ENCODE peak calls at places on chromosomes 12 and 14, in eight cellular contexts. M is CD8-positive, alpha-beta T cell; D is neural progenitor cell; P is body of pancreas; W is CD4-positive, CD25-positive, alpha-beta regulatory T cell; E is brain microvascular endothelial cell; T is aorta; Y is hepatocyte. C is an unnamed sample.

GRCh38 chr14:69117020-69117767 is 35.7 kb downstream of the DCAF5 start:
- DNase-seq in W (peak; percentile 16), E (no peak), T (no peak), P (no peak), D (no peak), M (no peak), Y (no peak), C (no peak)

GRCh38 chr14:100314724-100315123 is 8.4 kb upstream of the SLC25A47 start:
- DNase-seq in W (no peak), E (no peak), D (no peak), M (no peak), T (no peak), P (no peak), Y (no peak), C (no peak)

GRCh38 chr14:104268725-104269436 is 130.5 kb downstream of the KIF26A start:
- DNase-seq in D (no peak), Y (no peak), P (peak; percentile 2), W (no peak), M (peak; percentile 2), E (no peak), T (peak; percentile 64), C (peak; percentile 40)

GRCh38 chr12:65685514-65685913 is 138.8 kb upstream of the HMGA2 start:
- DNase-seq in M (no peak), Y (peak; percentile 14), D (no peak), T (no peak), P (no peak), W (no peak), E (peak; percentile 36), C (no peak)

GRCh38 chr14:69231486-69231885 is 28.5 kb upstream of the GALNT16 start:
- DNase-seq in W (no peak), P (no peak), M (no peak), Y (no peak), T (no peak), E (no peak), D (no peak), C (no peak)

GRCh38 chr12:104909761-104910160 is 48.3 kb downstream of the SLC41A2 start:
- DNase-seq in P (no peak), D (no peak), M (no peak), Y (no peak), E (peak; percentile 43), T (no peak), W (no peak), C (no peak)

GRCh38 chr14:99683619-99684355 is at the start of gene CYP46A1:
- DNase-seq in E (peak; percentile 99), D (peak; percentile 100), T (peak; percentile 100), Y (peak; percentile 100), M (peak; percentile 100), P (peak; percentile 100), W (peak; percentile 99), C (peak; percentile 100)

GRCh38 chr12:92506460-92506859 is 196.3 kb upstream of the PLEKHG7 start:
- DNase-seq in E (no peak), T (no peak), M (no peak), W (no peak), Y (no peak), P (peak; percentile 24), D (no peak), C (no peak)

GRCh38 chr14:75147423-75148071 is 20.7 kb upstream of the NEK9 start:
- DNase-seq in M (no peak), E (peak; percentile 90), W (no peak), T (no peak), P (peak; percentile 81), D (peak; percentile 72), Y (peak; percentile 83), C (peak; percentile 91)

GRCh38 chr12:131052063-131052781 is 98.5 kb downstream of the ADGRD1 start:
- DNase-seq in Y (no peak), D (no peak), T (peak; percentile 63), P (no peak), W (no peak), E (no peak), M (no peak), C (no peak)

GRCh38 chr12:121580959-121581680 is at the start of gene KDM2B:
- DNase-seq in M (peak; percentile 20), T (no peak), W (peak; percentile 35), E (peak; percentile 40), D (peak; percentile 62), Y (peak; percentile 50), P (peak; percentile 43), C (peak; percentile 89)

GRCh38 chr12:121578230-121579189 is 2.3 kb downstream of the KDM2B start:
- DNase-seq in D (peak; percentile 68), P (peak; percentile 25), E (no peak), M (peak; percentile 50), W (peak; percentile 32), Y (no peak), T (peak; percentile 79), C (peak; percentile 89)

GRCh38 chr12:121579981-121580868 is 598 bp downstream of the KDM2B start:
- DNase-seq in D (peak; percentile 92), P (peak; percentile 85), M (peak; percentile 83), Y (peak; percentile 82), T (peak; percentile 90), W (peak; percentile 75), E (peak; percentile 41), C (peak; percentile 96)

GRCh38 chr12:121577443-121578180 is 3.2 kb downstream of the KDM2B start:
- DNase-seq in E (no peak), W (no peak), D (peak; percentile 69), Y (no peak), M (no peak), T (no peak), P (no peak), C (peak; percentile 92)

GRCh38 chr12:121579190-121579791 is 1.5 kb downstream of the KDM2B start:
- DNase-seq in D (peak; percentile 65), P (peak; percentile 55), W (peak; percentile 39), Y (peak; percentile 56), E (no peak), T (peak; percentile 79), M (peak; percentile 56), C (peak; percentile 81)
- H3K36me3 ChIP-seq in D (no peaks in the 10 kb centered on the region), P (no peaks in the 10 kb centered on the region), W (peaks cover 17% of the 10 kb centered on the region), Y (no peaks in the 10 kb centered on the region), E (no peaks in the 10 kb centered on the region), T (no peaks in the 10 kb centered on the region), M (peaks cover 3% of the 10 kb centered on the region), C (peaks cover 18% of the 10 kb centered on the region)

GRCh38 chr14:89501381-89501780 is 84.3 kb upstream of the FOXN3 start:
- DNase-seq in E (no peak), W (no peak), D (no peak), P (no peak), T (no peak), M (no peak), Y (no peak), C (no peak)
- H3K36me3 ChIP-seq in E (no peaks in the 10 kb centered on the region), W (peaks cover 26% of the 10 kb centered on the region), D (no peaks in the 10 kb centered on the region), P (no peaks in the 10 kb centered on the region), T (no peaks in the 10 kb centered on the region), M (no peaks in the 10 kb centered on the region), Y (no peaks in the 10 kb centered on the region), C (no peaks in the 10 kb centered on the region)

GRCh38 chr14:24188251-24189058 is at the start of gene IPO4:
- DNase-seq in Y (peak; percentile 97), D (peak; percentile 99), E (peak; percentile 95), W (peak; percentile 94), M (peak; percentile 94), T (peak; percentile 97), P (peak; percentile 97), C (peak; percentile 99)

GRCh38 chr14:24186831-24187537 is 1.6 kb downstream of the IPO4 start:
- DNase-seq in E (no peak), Y (no peak), W (no peak), M (no peak), T (peak; percentile 51), D (no peak), P (no peak), C (no peak)

GRCh38 chr14:24185741-24186140 is 2.9 kb downstream of the IPO4 start:
- DNase-seq in E (no peak), P (no peak), Y (no peak), D (no peak), M (no peak), T (peak; percentile 63), W (no peak), C (no peak)

GRCh38 chr14:24189059-24189375 is 401 bp upstream of the IPO4 start:
- DNase-seq in D (no peak), W (no peak), P (no peak), E (no peak), M (no peak), T (no peak), Y (no peak), C (no peak)

DNA sequence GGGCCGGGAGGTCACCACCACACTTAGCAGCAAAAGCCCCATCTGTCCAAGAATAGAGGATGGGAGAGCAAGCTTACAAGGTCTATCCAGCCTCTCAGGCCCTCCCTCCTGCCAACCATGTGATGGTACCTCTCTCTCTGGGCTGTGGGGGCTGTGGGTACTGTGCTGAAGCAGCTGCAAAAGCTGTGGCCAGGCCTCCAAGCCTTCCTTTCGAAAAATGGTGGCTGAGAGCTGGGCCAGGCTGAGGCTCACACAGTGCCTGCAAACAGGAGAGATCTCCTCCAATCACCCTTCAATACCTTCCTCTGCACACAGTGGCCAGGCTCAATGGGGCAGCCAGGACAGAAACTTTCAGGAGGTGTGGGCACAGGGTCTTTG is 1.1 kb downstream of the IPO4 start:
- DNase-seq in E (no peak), M (no peak), D (no peak), Y (no peak), T (peak; percentile 43), W (no peak), P (no peak), C (no peak)
- H3K36me3 ChIP-seq in E (peaks cover 51% of the 10 kb centered on the region), M (peaks cover 30% of the 10 kb centered on the region), D (no peaks in the 10 kb centered on the region), Y (no peaks in the 10 kb centered on the region), T (no peaks in the 10 kb centered on the region), W (peaks cover 35% of the 10 kb centered on the region), P (peaks cover 9% of the 10 kb centered on the region), C (peaks cover 73% of the 10 kb centered on the region)

GRCh38 chr12:57169046-57169795 is 21.8 kb upstream of the LRP1-AS start:
- DNase-seq in P (no peak), E (no peak), D (no peak), M (no peak), Y (no peak), W (no peak), T (no peak), C (no peak)
- H3K36me3 ChIP-seq in P (no peaks in the 10 kb centered on the region), E (peaks cover 61% of the 10 kb centered on the region), D (no peaks in the 10 kb centered on the region), M (no peaks in the 10 kb centered on the region), Y (peaks cover 2% of the 10 kb centered on the region), W (no peaks in the 10 kb centered on the region), T (peaks cover 6% of the 10 kb centered on the region), C (peaks cover 59% of the 10 kb centered on the region)

GRCh38 chr12:124254126-124254525 is 40.8 kb upstream of the RFLNA start:
- DNase-seq in Y (no peak), D (no peak), M (no peak), W (no peak), T (peak; percentile 22), P (no peak), E (no peak), C (no peak)

GRCh38 chr12:124264879-124265278 is 30.0 kb upstream of the RFLNA start:
- DNase-seq in M (no peak), E (no peak), W (no peak), D (no peak), T (no peak), Y (no peak), P (no peak), C (no peak)

GRCh38 chr12:124261885-124262284 is 33.0 kb upstream of the RFLNA start:
- DNase-seq in W (no peak), T (no peak), P (no peak), E (no peak), M (no peak), Y (no peak), D (no peak), C (no peak)

GRCh38 chr12:124264089-124264795 is 30.7 kb upstream of the RFLNA start:
- DNase-seq in W (no peak), E (no peak), M (no peak), D (no peak), Y (no peak), P (no peak), T (no peak), C (no peak)

GRCh38 chr12:124259168-124260066 is 35.5 kb upstream of the RFLNA start:
- DNase-seq in Y (no peak), W (no peak), T (no peak), D (no peak), P (no peak), E (peak; percentile 15), M (no peak), C (no peak)
- H3K36me3 ChIP-seq in Y (no peaks in the 10 kb centered on the region), W (no peaks in the 10 kb centered on the region), T (no peaks in the 10 kb centered on the region), D (no peaks in the 10 kb centered on the region), P (no peaks in the 10 kb centered on the region), E (no peaks in the 10 kb centered on the region), M (no peaks in the 10 kb centered on the region), C (no peaks in the 10 kb centered on the region)